ENCODE peak calls at places on chromosomes 13 and 19, in four cellular contexts. One of them, this sample, is unnamed. For H4K20me1, the result is how much of the 10 kb centered on the place peaks cover.

GRCh38 chr13:95113601-95114000 is 187.7 kb downstream of the ABCC4 start:
- DNase-seq in HepG2: no peak
- DNase-seq in H1: no peak
- DNase-seq in fibroblast of lung: no peak
- DNase-seq in this sample: no peak

GRCh38 chr19:2986951-2987491 is 9.7 kb downstream of the TLE6 start:
- DNase-seq in fibroblast of lung: no peak
- DNase-seq in H1: no peak
- DNase-seq in HepG2: no peak
- DNase-seq in this sample: no peak

GRCh38 chr13:74128171-74128767 is 5.9 kb downstream of the KLF12 start:
- DNase-seq in HepG2: peak
- DNase-seq in fibroblast of lung: peak
- DNase-seq in H1: no peak
- DNase-seq in this sample: no peak

GRCh38 chr13:32720026-32720425 is 133.8 kb downstream of the PDS5B start:
- DNase-seq in HepG2: no peak
- DNase-seq in H1: no peak
- DNase-seq in fibroblast of lung: no peak
- DNase-seq in this sample: no peak

GRCh38 chr13:24606486-24607170 is 73.6 kb upstream of the ATP12A start:
- DNase-seq in fibroblast of lung: no peak
- DNase-seq in HepG2: no peak
- DNase-seq in H1: no peak
- DNase-seq in this sample: no peak

GRCh38 chr19:48511800-48512503 is at the start of gene LMTK3:
- DNase-seq in H1: no peak
- DNase-seq in fibroblast of lung: peak
- DNase-seq in HepG2: no peak
- DNase-seq in this sample: no peak

GRCh38 chr19:45103625-45104319 is 10.8 kb downstream of the PPP1R37 start:
- DNase-seq in HepG2: peak
- DNase-seq in H1: no peak
- DNase-seq in fibroblast of lung: no peak
- DNase-seq in this sample: no peak

GRCh38 chr13:36680918-36681317 is 7.1 kb downstream of the SERTM1 start:
- DNase-seq in HepG2: no peak
- DNase-seq in fibroblast of lung: peak
- DNase-seq in H1: no peak
- DNase-seq in this sample: no peak

GRCh38 chr19:46718934-46719551 is 2.1 kb upstream of the PRKD2 start:
- DNase-seq in fibroblast of lung: no peak
- DNase-seq in H1: no peak
- DNase-seq in HepG2: no peak
- DNase-seq in this sample: no peak

GRCh38 chr19:45457776-45458175 is 10.0 kb upstream of the FOSB start:
- DNase-seq in H1: no peak
- DNase-seq in fibroblast of lung: no peak
- DNase-seq in HepG2: no peak
- DNase-seq in this sample: no peak

GRCh38 chr19:28521169-28521568 is 691.8 kb downstream of the UQCRFS1 start:
- DNase-seq in fibroblast of lung: no peak
- DNase-seq in H1: no peak
- DNase-seq in HepG2: no peak
- DNase-seq in this sample: no peak

GRCh38 chr13:85841427-85841826 is 42.2 kb upstream of the SLITRK6 start:
- DNase-seq in H1: no peak
- DNase-seq in fibroblast of lung: no peak
- DNase-seq in HepG2: no peak
- DNase-seq in this sample: no peak

GRCh38 chr19:52638601-52639000 is 446 bp upstream of the ZNF83 start:
- DNase-seq in H1: no peak
- DNase-seq in fibroblast of lung: peak
- DNase-seq in HepG2: no peak
- DNase-seq in this sample: no peak

GRCh38 chr13:114146629-114147028 is 14.2 kb upstream of the RASA3 start:
- DNase-seq in HepG2: no peak
- DNase-seq in H1: no peak
- DNase-seq in fibroblast of lung: no peak
- DNase-seq in this sample: no peak

GRCh38 chr19:16627194-16627927 is 643 bp downstream of the MED26 start:
- DNase-seq in H1: no peak
- DNase-seq in fibroblast of lung: no peak
- DNase-seq in HepG2: peak
- DNase-seq in this sample: no peak

GRCh38 chr13:107099661-107100060 is 531.7 kb upstream of the ARGLU1 start:
- DNase-seq in H1: no peak
- DNase-seq in fibroblast of lung: peak
- DNase-seq in HepG2: no peak
- DNase-seq in this sample: no peak

GRCh38 chr19:55149078-55150003 is at the start of gene TNNT1:
- DNase-seq in H1: no peak
- DNase-seq in fibroblast of lung: no peak
- DNase-seq in HepG2: no peak
- DNase-seq in this sample: no peak

GRCh38 chr13:61029064-61029463 is 386.6 kb downstream of the PCDH20 start:
- DNase-seq in fibroblast of lung: no peak
- DNase-seq in HepG2: no peak
- DNase-seq in H1: no peak
- DNase-seq in this sample: no peak

GRCh38 chr19:35746087-35746462 is 624 bp downstream of the PSENEN start:
- DNase-seq in HepG2: no peak
- DNase-seq in fibroblast of lung: no peak
- DNase-seq in H1: no peak
- DNase-seq in this sample: no peak

GRCh38 chr19:35744335-35744687 is 907 bp downstream of the U2AF1L4 start:
- DNase-seq in fibroblast of lung: no peak
- DNase-seq in HepG2: no peak
- DNase-seq in H1: no peak
- DNase-seq in this sample: no peak

GRCh38 chr19:35745328-35746086 is at the start of the genes PSENEN and U2AF1L4:
- DNase-seq in H1: peak
- DNase-seq in fibroblast of lung: peak
- DNase-seq in HepG2: peak
- DNase-seq in this sample: peak

GRCh38 chr19:35743640-35744306 is 1.4 kb downstream of the U2AF1L4 start:
- DNase-seq in fibroblast of lung: no peak
- DNase-seq in HepG2: no peak
- DNase-seq in H1: no peak
- DNase-seq in this sample: no peak

DNA sequence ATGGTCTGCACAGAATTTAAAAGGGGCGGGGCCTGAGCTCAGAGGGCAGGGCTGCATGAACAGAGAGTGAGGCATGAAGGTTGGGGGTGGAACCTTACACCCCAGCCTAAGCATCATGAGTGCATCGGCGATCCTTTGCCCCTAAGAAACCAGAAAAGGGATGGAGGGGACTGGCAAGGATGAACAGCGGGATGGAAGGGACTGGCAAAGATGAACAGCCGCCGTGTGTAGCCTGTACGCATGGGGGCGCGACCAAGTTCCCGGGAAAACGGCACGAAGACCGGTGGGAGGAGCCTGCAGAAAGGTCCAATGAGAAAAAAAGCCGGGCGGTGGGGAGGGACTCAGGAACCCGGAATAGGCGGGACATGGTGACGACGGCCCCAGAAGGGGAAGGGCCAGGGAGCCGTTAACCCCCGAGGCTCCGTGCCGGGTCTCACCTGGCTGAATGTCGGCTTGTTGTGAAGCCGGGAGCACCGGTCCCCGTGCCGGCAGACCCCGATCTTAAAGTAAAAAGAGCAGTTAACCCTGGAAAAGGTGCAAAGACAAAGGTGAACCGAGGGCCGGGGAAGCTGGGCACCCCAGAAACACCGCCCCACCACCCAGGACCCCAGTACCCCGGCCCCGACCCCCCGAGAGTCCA is 410 bp downstream of the U2AF1L4 start:
- DNase-seq in H1: peak
- DNase-seq in fibroblast of lung: peak
- DNase-seq in HepG2: peak
- DNase-seq in this sample: peak
- TF ChIP-seq CTCF in H1: peak
- TF ChIP-seq CTCF in fibroblast of lung: peak
- TF ChIP-seq CTCF in HepG2: peak
- TF ChIP-seq CTCF in this sample: no peak

DNA sequence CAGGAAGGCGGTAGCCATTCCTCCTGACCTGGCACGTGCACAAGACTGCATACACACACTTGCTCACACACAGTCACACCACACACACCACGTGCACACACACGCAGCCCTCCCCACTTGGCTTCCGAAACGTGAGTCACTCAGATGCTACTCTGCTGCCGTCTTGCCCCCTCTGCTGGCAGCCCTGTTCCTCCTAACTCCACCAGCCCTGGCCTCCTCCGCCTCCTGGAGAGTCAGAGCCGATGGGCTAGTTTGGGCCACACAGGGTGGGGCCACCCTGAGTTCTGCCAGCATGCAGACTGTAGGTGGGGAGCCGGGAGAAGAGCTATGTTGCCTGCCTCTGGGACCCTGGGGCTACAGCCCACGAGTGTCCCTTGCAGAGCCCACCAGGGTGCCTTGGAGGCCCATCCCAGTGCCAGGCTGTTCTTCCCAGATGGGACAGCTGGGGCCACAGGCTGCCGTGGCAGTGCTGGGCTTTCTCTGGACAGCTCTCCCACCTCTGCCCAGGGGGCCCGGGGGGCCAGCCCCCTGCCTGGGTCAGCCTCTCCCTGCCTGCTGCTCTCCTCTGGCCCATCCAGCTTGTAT is 12.1 kb downstream of the PIN1 start:
- DNase-seq in HepG2: peak
- DNase-seq in H1: peak
- DNase-seq in fibroblast of lung: peak
- DNase-seq in this sample: peak
- H4K20me1 ChIP-seq in HepG2: under half
- H4K20me1 ChIP-seq in H1: under half
- H4K20me1 ChIP-seq in fibroblast of lung: under half
- H4K20me1 ChIP-seq in this sample: under half

GRCh38 chr13:50843256-50844043 is at the start of gene DLEU7:
- DNase-seq in H1: no peak
- DNase-seq in HepG2: no peak
- DNase-seq in fibroblast of lung: peak
- DNase-seq in this sample: no peak

GRCh38 chr13:50842246-50842645 is 1.2 kb downstream of the DLEU7 start:
- DNase-seq in H1: no peak
- DNase-seq in HepG2: no peak
- DNase-seq in fibroblast of lung: no peak
- DNase-seq in this sample: no peak

GRCh38 chr13:50842711-50843255 is 709 bp downstream of the DLEU7 start:
- DNase-seq in H1: no peak
- DNase-seq in fibroblast of lung: no peak
- DNase-seq in HepG2: no peak
- DNase-seq in this sample: no peak

GRCh38 chr13:50845211-50845610 is 1.7 kb upstream of the DLEU7 start:
- DNase-seq in H1: no peak
- DNase-seq in fibroblast of lung: peak
- DNase-seq in HepG2: no peak
- DNase-seq in this sample: no peak

DNA sequence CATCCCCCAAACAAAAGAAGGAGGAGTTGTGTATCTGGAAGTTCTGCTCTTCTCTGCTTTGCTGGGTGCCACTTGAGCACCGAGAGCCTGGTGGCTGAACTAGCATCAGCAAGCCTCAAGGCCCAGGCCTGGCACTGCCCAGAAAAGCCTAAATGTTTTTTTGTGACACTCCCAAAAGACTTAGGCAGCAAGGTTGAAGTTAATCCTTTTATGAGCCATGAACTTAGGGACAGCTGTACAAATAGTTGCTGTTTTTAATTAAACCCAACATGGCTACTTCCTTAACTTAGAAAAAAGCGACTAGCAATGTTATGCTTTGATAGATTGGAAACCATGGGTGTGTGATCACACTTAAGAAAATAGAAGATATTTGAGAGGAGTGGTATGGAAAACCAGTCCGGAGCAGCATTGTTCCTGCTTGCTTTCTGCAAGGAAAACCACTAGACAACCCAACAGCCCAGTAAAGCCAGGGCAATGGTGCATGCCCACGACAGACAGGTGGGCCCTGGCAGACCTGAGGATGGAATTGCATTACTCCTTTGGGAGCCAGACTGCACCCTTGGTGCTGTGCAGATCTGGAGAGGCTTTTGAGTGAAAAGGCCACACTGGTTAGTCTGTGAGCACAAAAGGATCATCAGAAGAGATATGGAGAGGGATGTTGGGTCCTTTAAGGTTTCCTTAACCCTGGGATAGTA is 836 bp upstream of the DLEU7 start:
- DNase-seq in HepG2: no peak
- DNase-seq in fibroblast of lung: no peak
- DNase-seq in H1: no peak
- DNase-seq in this sample: no peak
- TF ChIP-seq EZH2 in HepG2: no peak
- TF ChIP-seq EZH2 in fibroblast of lung: no peak
- TF ChIP-seq EZH2 in H1: no peak
- TF ChIP-seq EZH2 in this sample: no peak

GRCh38 chr19:18941628-18942354 is 774 bp upstream of the HOMER3 start:
- DNase-seq in HepG2: peak
- DNase-seq in H1: no peak
- DNase-seq in fibroblast of lung: no peak
- DNase-seq in this sample: no peak

GRCh38 chr19:18939163-18939562 is 1.9 kb downstream of the HOMER3 start:
- DNase-seq in fibroblast of lung: no peak
- DNase-seq in H1: no peak
- DNase-seq in HepG2: no peak
- DNase-seq in this sample: no peak

GRCh38 chr19:18942692-18943091 is 1.7 kb upstream of the HOMER3 start:
- DNase-seq in HepG2: no peak
- DNase-seq in fibroblast of lung: no peak
- DNase-seq in H1: no peak
- DNase-seq in this sample: no peak

GRCh38 chr19:18939922-18940775 is 868 bp downstream of the HOMER3 start:
- DNase-seq in HepG2: no peak
- DNase-seq in fibroblast of lung: peak
- DNase-seq in H1: peak
- DNase-seq in this sample: peak

DNA sequence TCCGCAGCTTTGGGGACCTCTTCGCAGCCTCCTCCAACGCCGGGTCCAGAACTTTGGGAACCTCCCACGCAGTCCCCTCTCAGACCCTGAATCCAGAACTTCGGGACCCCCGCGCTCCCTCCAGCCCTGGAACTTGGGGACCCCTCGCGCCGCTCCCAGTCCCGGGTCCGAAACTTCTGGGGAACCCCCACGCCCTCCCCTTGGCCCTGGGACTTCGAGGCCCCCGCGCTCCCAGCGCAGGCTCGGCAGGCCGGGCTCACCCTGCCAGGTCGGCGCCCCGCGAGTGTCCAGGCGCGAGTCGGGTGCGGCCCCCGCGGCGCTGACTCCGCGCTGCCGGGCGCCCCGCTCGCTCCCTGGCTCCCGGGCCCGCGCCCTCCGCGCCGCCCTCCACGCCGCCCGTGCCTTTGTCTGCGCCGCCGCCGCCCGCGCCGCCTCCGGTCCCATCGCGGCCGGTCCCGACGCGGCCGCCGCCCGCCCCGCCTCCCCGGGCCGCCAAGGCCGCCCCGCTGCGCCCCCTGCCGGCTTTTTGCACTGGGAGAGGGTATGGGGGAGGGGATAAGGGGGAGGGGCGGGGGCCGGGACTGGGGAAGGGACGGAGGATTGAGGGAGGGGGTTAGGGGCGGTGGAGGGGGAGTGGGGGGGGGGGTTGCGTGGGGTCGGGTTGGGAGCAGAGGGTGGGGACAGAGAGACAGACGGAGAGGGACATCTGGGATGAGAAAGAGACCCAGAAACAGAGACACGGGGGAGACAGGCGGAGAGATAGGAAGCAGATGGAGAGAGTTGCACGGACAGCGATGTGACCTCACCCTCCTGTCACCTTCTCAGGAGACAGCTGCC is at the start of gene HOMER3:
- DNase-seq in H1: no peak
- DNase-seq in fibroblast of lung: peak
- DNase-seq in HepG2: no peak
- DNase-seq in this sample: no peak
- TF ChIP-seq CTCF in H1: peak
- TF ChIP-seq CTCF in fibroblast of lung: no peak
- TF ChIP-seq CTCF in HepG2: peak
- TF ChIP-seq CTCF in this sample: peak

This sample was measured in mammary epithelial cell.